ENCODE peak calls at places on chromosomes 11 and 22, in six cellular contexts. H, U, O, X, T and R are unnamed samples.
A peak's percentile ranks its signal among the peaks of the same experiment; 100 is the strongest.

GRCh38 chr11:71244116-71244815 is 8.1 kb downstream of the SHANK2 start:
- DNase-seq in H (no peak), U (no peak), O (no peak), X (no peak), T (no peak), R (no peak)

GRCh38 chr11:110089617-110090282 is 3.4 kb upstream of the ZC3H12C start:
- DNase-seq in H (no peak), U (no peak), O (no peak), X (no peak), T (no peak), R (no peak)

GRCh38 chr11:115408036-115408911 is 95.9 kb downstream of the CADM1 start:
- DNase-seq in H (no peak), U (no peak), O (no peak), X (no peak), T (no peak), R (no peak)

GRCh38 chr11:69055212-69055586 is 6.5 kb downstream of the TPCN2 start:
- DNase-seq in H (no peak), U (no peak), O (no peak), X (no peak), T (no peak), R (no peak)

GRCh38 chr11:99901175-99901574 is 785.9 kb upstream of the ARHGAP42 start:
- DNase-seq in H (no peak), U (no peak), O (no peak), X (no peak), T (no peak), R (no peak)

GRCh38 chr11:60184824-60185511 is 2.1 kb upstream of the MS4A6A start:
- DNase-seq in H (no peak), U (no peak), O (no peak), X (no peak), T (no peak), R (no peak)

GRCh38 chr11:69388210-69388609 is 93.3 kb upstream of the LINC01488 start:
- DNase-seq in H (peak; percentile 8), U (no peak), O (no peak), X (no peak), T (no peak), R (no peak)

GRCh38 chr22:20439556-20439927 is 1.9 kb upstream of the SCARF2 start:
- DNase-seq in H (no peak), U (no peak), O (no peak), X (no peak), T (no peak), R (no peak)

GRCh38 chr11:83019888-83020579 is 51.7 kb downstream of the RAB30 start:
- DNase-seq in H (no peak), U (no peak), O (no peak), X (no peak), T (no peak), R (no peak)

GRCh38 chr11:65355013-65355775 is 643 bp downstream of the TIGD3 start:
- DNase-seq in H (no peak), U (peak; percentile 14), O (peak; percentile 63), X (peak; percentile 27), T (peak; percentile 70), R (peak; percentile 41)

GRCh38 chr11:109132539-109132938 is 289.5 kb upstream of the C11orf87 start:
- DNase-seq in H (no peak), U (no peak), O (no peak), X (no peak), T (no peak), R (no peak)

GRCh38 chr11:95680169-95680929 is 109.2 kb downstream of the FAM76B start:
- DNase-seq in H (no peak), U (no peak), O (no peak), X (no peak), T (no peak), R (no peak)

GRCh38 chr22:19038164-19038546 is 84.1 kb downstream of the DGCR2 start:
- DNase-seq in H (no peak), U (no peak), O (no peak), X (no peak), T (no peak), R (no peak)

GRCh38 chr22:24503137-24503850 is 8.2 kb downstream of the UPB1 start:
- DNase-seq in H (no peak), U (peak; percentile 26), O (peak; percentile 66), X (peak; percentile 75), T (peak; percentile 62), R (peak; percentile 42)

GRCh38 chr22:39234157-39234793 is 10.5 kb downstream of the PDGFB start:
- DNase-seq in H (no peak), U (no peak), O (no peak), X (no peak), T (no peak), R (no peak)

GRCh38 chr11:114166897-114167323 is 107.4 kb downstream of the ZBTB16 start:
- DNase-seq in H (no peak), U (no peak), O (no peak), X (peak; percentile 62), T (no peak), R (peak; percentile 96)

GRCh38 chr11:13717331-13717730 is 48.9 kb downstream of the FAR1 start:
- DNase-seq in H (no peak), U (no peak), O (no peak), X (peak; percentile 83), T (no peak), R (no peak)

GRCh38 chr11:84384637-84385227 is 1098.6 kb upstream of the CCDC90B start:
- DNase-seq in H (no peak), U (no peak), O (no peak), X (peak; percentile 33), T (no peak), R (peak; percentile 69)

GRCh38 chr11:6606471-6607189 is 3.1 kb downstream of the ILK start:
- DNase-seq in H (peak; percentile 97), U (peak; percentile 24), O (peak; percentile 46), X (peak; percentile 97), T (no peak), R (peak; percentile 76)

GRCh38 chr22:27299181-27300085 is 502.1 kb downstream of the MN1 start:
- DNase-seq in H (no peak), U (no peak), O (no peak), X (no peak), T (no peak), R (no peak)

GRCh38 chr11:19714387-19715363 is 2.0 kb downstream of the NAV2 start:
- DNase-seq in H (peak; percentile 87), U (no peak), O (no peak), X (peak; percentile 88), T (no peak), R (peak; percentile 75)

GRCh38 chr11:64201524-64201923 is 5.0 kb upstream of the FERMT3 start:
- DNase-seq in H (no peak), U (no peak), O (no peak), X (no peak), T (no peak), R (no peak)

GRCh38 chr22:36658900-36659299 is 44.7 kb downstream of the CACNG2 start:
- DNase-seq in H (no peak), U (no peak), O (no peak), X (no peak), T (no peak), R (no peak)

GRCh38 chr11:62545437-62546243 is 966 bp downstream of the AHNAK start:
- DNase-seq in H (peak; percentile 97), U (no peak), O (peak; percentile 66), X (peak; percentile 94), T (peak; percentile 62), R (peak; percentile 77)

GRCh38 chr11:64007160-64007628 is 21.0 kb downstream of the OTUB1 start:
- DNase-seq in H (no peak), U (no peak), O (no peak), X (peak; percentile 76), T (no peak), R (no peak)

GRCh38 chr11:12993626-12994025 is 15.5 kb upstream of the RASSF10 start:
- DNase-seq in H (no peak), U (no peak), O (no peak), X (no peak), T (no peak), R (no peak)

GRCh38 chr11:67499808-67500793 is 5.1 kb downstream of the PITPNM1 start:
- DNase-seq in H (no peak), U (no peak), O (no peak), X (no peak), T (no peak), R (no peak)